ENCODE peak calls at places on chromosomes 16 and 17, in seven cellular contexts. R, P, Z, H, A, Y and K are unnamed samples.
A peak's percentile ranks its signal among the peaks of the same experiment; 100 is the strongest.

GRCh38 chr17:56274491-56274890 is 121.2 kb downstream of the ANKFN1 start:
- DNase-seq in R (no peak), P (no peak), Z (no peak), H (no peak), A (no peak), Y (no peak), K (no peak)

GRCh38 chr16:69709456-69710084 is 16.8 kb downstream of the NQO1 start:
- DNase-seq in R (no peak), P (peak; percentile 75), Z (no peak), H (peak; percentile 54), A (no peak), Y (no peak), K (no peak)

GRCh38 chr17:1025733-1026598 is 29.0 kb downstream of the TIMM22 start:
- DNase-seq in R (no peak), P (no peak), Z (no peak), H (no peak), A (no peak), Y (no peak), K (no peak)

GRCh38 chr17:67718325-67718941 is 697 bp downstream of the NOL11 start:
- DNase-seq in R (peak; percentile 15), P (peak; percentile 31), Z (no peak), H (no peak), A (no peak), Y (peak; percentile 13), K (peak; percentile 11)

GRCh38 chr17:82242977-82243647 is 14.3 kb downstream of the SLC16A3 start:
- DNase-seq in R (no peak), P (peak; percentile 88), Z (peak; percentile 82), H (no peak), A (no peak), Y (no peak), K (no peak)

GRCh38 chr17:20281860-20282259 is 185.5 kb downstream of the LGALS9B start:
- DNase-seq in R (no peak), P (no peak), Z (no peak), H (no peak), A (no peak), Y (no peak), K (no peak)

GRCh38 chr16:1775006-1775845 is 2.3 kb upstream of the MRPS34 start:
- DNase-seq in R (no peak), P (no peak), Z (no peak), H (no peak), A (no peak), Y (no peak), K (no peak)

GRCh38 chr16:23986455-23986854 is 150.7 kb downstream of the PRKCB start:
- DNase-seq in R (no peak), P (no peak), Z (no peak), H (no peak), A (no peak), Y (no peak), K (no peak)

GRCh38 chr17:45867171-45867570 is 22.5 kb downstream of the SPPL2C start:
- DNase-seq in R (no peak), P (no peak), Z (peak; percentile 72), H (no peak), A (no peak), Y (no peak), K (no peak)

GRCh38 chr16:25707982-25708583 is 16.3 kb downstream of the HS3ST4 start:
- DNase-seq in R (no peak), P (no peak), Z (no peak), H (no peak), A (no peak), Y (no peak), K (no peak)

GRCh38 chr16:48963901-48964615 is 317.6 kb downstream of the CBLN1 start:
- DNase-seq in R (no peak), P (peak; percentile 87), Z (no peak), H (no peak), A (no peak), Y (no peak), K (no peak)